ENCODE peak calls at places on chromosome 11, in seven cellular contexts. V is erythroblast; N is endothelial cell; B is LoVo; O is NCI-H524; I is stomach; G is stimulated activated naive CD8-positive, alpha-beta T cell treated with anti-CD3 and anti-CD28 coated beads, Interleukin-15, amount 100 ng/mL, for 72 hours. W is an unnamed sample.

GRCh38 chr11:99351620-99352019 is 330.9 kb downstream of the CNTN5 start:
- DNase-seq in O (no peak), I (no peak), N (no peak), B (no peak), G (no peak), V (no peak), W (peak; percentile 78)

GRCh38 chr11:13955971-13956421 is 6.5 kb upstream of the SPON1 start:
- DNase-seq in V (peak; percentile 67), B (peak; percentile 74), N (peak; percentile 64), I (peak; percentile 66), G (peak; percentile 42), O (peak; percentile 39), W (peak; percentile 26)

GRCh38 chr11:65431452-65432132 is 9.0 kb downstream of the NEAT1 start:
- DNase-seq in G (peak; percentile 32), V (no peak), O (no peak), N (no peak), I (no peak), B (no peak), W (no peak)

GRCh38 chr11:34002420-34002819 is 49.1 kb upstream of the CAPRIN1 start:
- DNase-seq in V (no peak), I (peak; percentile 57), O (peak; percentile 78), B (no peak), N (no peak), G (no peak), W (peak; percentile 90)

GRCh38 chr11:131504199-131504949 is 134.0 kb downstream of the NTM start:
- DNase-seq in N (peak; percentile 44), V (no peak), O (peak; percentile 92), B (no peak), I (peak; percentile 40), G (no peak), W (peak; percentile 11)

GRCh38 chr11:47259178-47259977 is 1.6 kb downstream of the NR1H3 start:
- DNase-seq in I (peak; percentile 72), N (peak; percentile 66), V (peak; percentile 35), G (no peak), B (no peak), O (peak; percentile 12), W (peak; percentile 15)

GRCh38 chr11:118200901-118201680 is 23.7 kb downstream of the JAML start:
- DNase-seq in I (no peak), V (no peak), O (no peak), B (no peak), N (no peak), G (peak; percentile 68), W (no peak)

GRCh38 chr11:111526501-111526900 is 11.9 kb downstream of the HOATZ start:
- DNase-seq in V (no peak), G (peak; percentile 67), I (no peak), B (no peak), O (no peak), N (no peak), W (no peak)

GRCh38 chr11:68569357-68569756 is 108.8 kb downstream of the PPP6R3 start:
- DNase-seq in N (no peak), B (no peak), I (no peak), O (no peak), G (no peak), V (no peak), W (no peak)

GRCh38 chr11:102632026-102632425 is 6.9 kb upstream of the MMP20 start:
- DNase-seq in V (no peak), N (no peak), I (no peak), B (no peak), O (no peak), G (no peak), W (no peak)

GRCh38 chr11:104899226-104899625 is 966 bp upstream of the CASP12 start:
- DNase-seq in G (no peak), O (no peak), N (no peak), B (no peak), I (no peak), V (no peak), W (no peak)

GRCh38 chr11:114090976-114091375 is 31.5 kb downstream of the ZBTB16 start:
- DNase-seq in V (no peak), B (no peak), G (no peak), I (no peak), O (no peak), N (no peak), W (no peak)

GRCh38 chr11:8533332-8533731 is 60.7 kb downstream of the STK33 start:
- DNase-seq in V (no peak), B (no peak), I (no peak), O (peak; percentile 59), N (no peak), G (no peak), W (peak; percentile 76)

GRCh38 chr11:15764948-15765347 is 591.4 kb downstream of the SOX6 start:
- DNase-seq in N (no peak), I (no peak), V (no peak), B (no peak), O (no peak), G (no peak), W (no peak)

GRCh38 chr11:11028017-11028692 is 170.3 kb upstream of the ZBED5 start:
- DNase-seq in B (peak; percentile 49), O (peak; percentile 71), I (peak; percentile 74), V (peak; percentile 51), G (peak; percentile 66), N (peak; percentile 84), W (peak; percentile 56)

GRCh38 chr11:62842171-62842717 is 2.9 kb upstream of the WDR74 start:
- DNase-seq in I (peak; percentile 27), O (peak; percentile 77), V (no peak), N (peak; percentile 38), G (peak; percentile 67), B (no peak), W (no peak)

GRCh38 chr11:16456366-16456765 is 100.0 kb upstream of the SOX6 start:
- DNase-seq in I (no peak), G (no peak), N (no peak), V (no peak), B (no peak), O (no peak), W (no peak)

GRCh38 chr11:115901069-115901468 is 396.9 kb upstream of the CADM1 start:
- DNase-seq in I (no peak), B (no peak), V (no peak), O (no peak), G (no peak), N (no peak), W (no peak)

GRCh38 chr11:65663634-65664200 is 1.0 kb upstream of the RELA start:
- DNase-seq in B (peak; percentile 32), I (peak; percentile 57), V (no peak), O (peak; percentile 50), N (peak; percentile 30), G (no peak), W (peak; percentile 39)

GRCh38 chr11:15911377-15912044 is 444.8 kb downstream of the SOX6 start:
- DNase-seq in V (no peak), O (peak; percentile 86), G (no peak), I (peak; percentile 35), B (no peak), N (no peak), W (peak; percentile 7)

GRCh38 chr11:34234086-34234740 is 123.6 kb downstream of the ABTB2 start:
- DNase-seq in I (peak; percentile 58), G (peak; percentile 91), B (peak; percentile 73), V (no peak), N (no peak), O (no peak), W (no peak)

GRCh38 chr11:129460714-129461113 is 85.1 kb downstream of the BARX2 start:
- DNase-seq in I (peak; percentile 57), O (no peak), V (no peak), G (no peak), B (no peak), N (no peak), W (no peak)

GRCh38 chr11:102488208-102488607 is 35.6 kb upstream of the TMEM123 start:
- DNase-seq in V (no peak), B (no peak), G (no peak), I (no peak), N (no peak), O (no peak), W (no peak)

GRCh38 chr11:92253945-92254344 is 29.3 kb downstream of the FAT3 start:
- DNase-seq in V (no peak), G (no peak), I (no peak), N (no peak), O (peak; percentile 65), B (no peak), W (no peak)

GRCh38 chr11:32430586-32431357 is 4.6 kb downstream of the WT1 start:
- DNase-seq in N (peak; percentile 37), O (no peak), I (no peak), V (peak; percentile 34), G (no peak), B (no peak), W (no peak)

GRCh38 chr11:17277024-17277584 is 565 bp downstream of the NUCB2 start:
- DNase-seq in O (peak; percentile 56), B (no peak), I (no peak), N (no peak), V (peak; percentile 66), G (no peak), W (peak; percentile 50)

GRCh38 chr11:104134760-104135159 is 29.2 kb downstream of the PDGFD start:
- DNase-seq in N (no peak), O (no peak), G (no peak), I (no peak), V (no peak), B (no peak), W (no peak)

GRCh38 chr11:125950696-125951645 is 5.1 kb downstream of the VSIG10L2 start:
- DNase-seq in O (no peak), V (no peak), B (no peak), G (no peak), I (no peak), N (no peak), W (no peak)

GRCh38 chr11:130781906-130782305 is 134.4 kb downstream of the SNX19 start:
- DNase-seq in G (no peak), N (no peak), B (no peak), O (no peak), I (no peak), V (no peak), W (no peak)

GRCh38 chr11:57641011-57641410 is 8.7 kb downstream of the YPEL4 start:
- DNase-seq in I (no peak), N (no peak), O (peak; percentile 23), G (no peak), B (no peak), V (peak; percentile 42), W (no peak)

GRCh38 chr11:65502852-65503603 is 4.2 kb downstream of the MALAT1 start:
- DNase-seq in N (no peak), I (no peak), B (peak; percentile 36), G (no peak), O (peak; percentile 19), V (peak; percentile 87), W (peak; percentile 35)

GRCh38 chr11:76048763-76049162 is 157.5 kb downstream of the WNT11 start:
- DNase-seq in G (peak; percentile 18), O (no peak), N (no peak), B (no peak), V (peak; percentile 77), I (no peak), W (no peak)

GRCh38 chr11:69295995-69296889 is 2.3 kb downstream of the MYEOV start:
- DNase-seq in I (peak; percentile 43), B (peak; percentile 48), G (no peak), V (no peak), O (no peak), N (no peak), W (no peak)

GRCh38 chr11:35711173-35711910 is 48.8 kb downstream of the TRIM44 start:
- DNase-seq in B (no peak), I (no peak), O (peak; percentile 35), V (no peak), N (no peak), G (no peak), W (no peak)

GRCh38 chr11:76347391-76347790 is 33.5 kb downstream of the THAP12 start:
- DNase-seq in N (no peak), O (no peak), I (no peak), B (no peak), V (no peak), G (no peak), W (no peak)

W was measured in NCI-H2171 treated with DMSO at 0.1 percent for 48 hours.